ENCODE peak calls at places on chromosomes 16 and 17, in ten cellular contexts. V is right atrium auricular region; O is sigmoid colon; M is mucosa of descending colon; E is trophoblast cell; F is Peyer's patch; H is OCI-LY7; D is effector memory CD4-positive, alpha-beta T cell; B is ovary; U is PC-9. K is an unnamed sample. For H3K36me3, the result is how much of the 10 kb centered on the place peaks cover.

GRCh38 chr17:6768447-6768846 is 7.6 kb upstream of the FBXO39 start:
- DNase-seq in V (no peak), O (no peak), M (no peak), E (no peak), F (no peak), H (no peak), D (no peak), B (no peak), U (peak), K (no peak)

GRCh38 chr17:66165537-66166123 is 26.3 kb downstream of the CEP112 start:
- DNase-seq in V (no peak), O (no peak), M (peak), E (peak), F (no peak), H (peak), D (no peak), B (no peak), U (no peak), K (peak)

GRCh38 chr16:54927125-54928015 is 3.3 kb upstream of the IRX5 start:
- DNase-seq in V (no peak), O (no peak), M (no peak), E (no peak), F (no peak), H (peak), D (no peak), B (no peak), U (peak), K (peak)

GRCh38 chr17:57609878-57610270 is 135.2 kb downstream of the CCDC182 start:
- DNase-seq in V (no peak), O (no peak), M (no peak), E (peak), F (no peak), H (no peak), D (no peak), B (no peak), U (no peak), K (no peak)

GRCh38 chr17:79795795-79796569 is 895 bp downstream of the CBX8 start:
- DNase-seq in V (no peak), O (no peak), M (no peak), E (peak), F (no peak), H (peak), D (no peak), B (no peak), U (no peak), K (no peak)

GRCh38 chr17:41812176-41813038 is at the start of gene FKBP10:
- DNase-seq in V (no peak), O (peak), M (peak), E (peak), F (peak), H (peak), D (no peak), B (peak), U (peak), K (peak)

GRCh38 chr16:70421473-70422311 is 17.2 kb downstream of the ST3GAL2 start:
- DNase-seq in V (no peak), O (no peak), M (no peak), E (no peak), F (no peak), H (no peak), D (no peak), B (no peak), U (no peak), K (no peak)

GRCh38 chr16:27515874-27516353 is 33.8 kb downstream of the GTF3C1 start:
- DNase-seq in V (no peak), O (no peak), M (peak), E (no peak), F (no peak), H (peak), D (no peak), B (no peak), U (no peak), K (peak)

GRCh38 chr17:7056386-7056785 is 12.5 kb upstream of the SLC16A11 start:
- DNase-seq in V (no peak), O (no peak), M (no peak), E (no peak), F (no peak), H (no peak), D (no peak), B (no peak), U (peak), K (no peak)

GRCh38 chr16:30980434-30980833 is 4.6 kb upstream of the HSD3B7 start:
- DNase-seq in V (no peak), O (no peak), M (no peak), E (no peak), F (no peak), H (no peak), D (no peak), B (no peak), U (peak), K (no peak)

GRCh38 chr17:82640046-82640445 is 8.2 kb downstream of the WDR45B start:
- DNase-seq in V (no peak), O (no peak), M (no peak), E (no peak), F (no peak), H (no peak), D (no peak), B (no peak), U (no peak), K (no peak)

GRCh38 chr17:40309031-40309937 is at the start of gene RARA:
- DNase-seq in V (no peak), O (peak), M (peak), E (no peak), F (peak), H (peak), D (no peak), B (peak), U (peak), K (peak)

GRCh38 chr17:46770818-46771600 is 47.5 kb downstream of the WNT3 start:
- DNase-seq in V (no peak), O (no peak), M (peak), E (peak), F (peak), H (peak), D (no peak), B (no peak), U (peak), K (peak)

GRCh38 chr17:71284032-71284755 is 836.6 kb upstream of the SOX9 start:
- DNase-seq in V (no peak), O (no peak), M (no peak), E (no peak), F (no peak), H (no peak), D (no peak), B (no peak), U (no peak), K (no peak)

GRCh38 chr17:50314456-50315011 is 31.4 kb upstream of the XYLT2 start:
- DNase-seq in V (no peak), O (no peak), M (no peak), E (no peak), F (no peak), H (no peak), D (no peak), B (no peak), U (no peak), K (no peak)
- H3K36me3 ChIP-seq in V (under half), O (under half), M (under half), E (under half), F (under half), H (under half), D (under half), B (under half), U (under half), K (under half)

DNA sequence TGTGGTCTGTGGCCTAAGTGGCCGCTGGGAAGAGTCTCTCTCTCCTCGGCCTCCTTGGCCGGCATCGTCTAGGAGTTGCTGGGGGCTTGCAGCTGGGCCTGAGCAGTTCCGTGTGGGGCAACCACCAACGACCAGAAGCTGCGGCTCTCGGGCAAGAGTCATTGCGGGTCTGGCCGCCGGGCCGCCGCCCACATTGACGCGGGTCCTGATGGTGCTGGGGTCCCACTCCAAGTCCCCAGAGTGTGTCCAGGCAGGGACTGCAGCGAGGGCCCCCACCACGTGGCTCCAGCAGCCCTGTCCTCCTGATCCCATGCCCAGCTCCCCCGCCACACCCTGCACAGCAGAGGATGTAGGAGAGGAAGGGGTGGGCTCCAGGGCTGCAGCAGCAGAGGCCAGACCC is 30.9 kb downstream of the UNKL start:
- DNase-seq in V (no peak), O (no peak), M (no peak), E (no peak), F (no peak), H (no peak), D (no peak), B (no peak), U (no peak), K (no peak)
- H3K36me3 ChIP-seq in V (under half), O (under half), M (under half), E (under half), F (under half), H (under half), D (under half), B (under half), U (under half), K (under half)

DNA sequence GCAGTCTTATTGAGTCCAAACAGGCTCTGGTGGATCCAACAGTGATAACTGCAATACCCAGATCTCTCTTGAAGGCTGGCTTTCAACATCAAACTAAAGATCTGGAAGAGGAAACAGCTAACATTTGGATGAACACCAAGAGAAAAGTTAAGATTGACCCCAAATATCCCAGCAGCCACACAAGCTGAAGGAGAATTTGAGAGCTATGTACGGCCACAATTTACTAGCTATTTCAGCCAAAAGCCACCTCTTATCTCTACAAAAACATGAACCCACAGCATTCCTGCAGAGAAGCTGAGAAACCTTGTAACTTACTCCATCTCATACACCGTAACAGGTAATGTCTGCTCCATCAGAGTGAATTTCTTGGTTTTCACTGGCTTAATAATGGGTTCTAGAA is 14.3 kb downstream of the EFTUD2 start:
- DNase-seq in V (no peak), O (no peak), M (no peak), E (no peak), F (no peak), H (no peak), D (no peak), B (no peak), U (no peak), K (no peak)
- H3K36me3 ChIP-seq in V (half or more), O (half or more), M (under half), E (under half), F (under half), H (half or more), D (half or more), B (under half), U (under half), K (half or more)

GRCh38 chr16:86872126-86872525 is 293.8 kb downstream of the FOXL1 start:
- DNase-seq in V (no peak), O (peak), M (no peak), E (no peak), F (no peak), H (no peak), D (no peak), B (no peak), U (no peak), K (no peak)
- H3K36me3 ChIP-seq in V (under half), O (under half), M (under half), E (under half), F (under half), H (under half), D (under half), B (under half), U (under half), K (under half)

GRCh38 chr16:71912483-71912882 is 17.2 kb downstream of the IST1 start:
- DNase-seq in V (no peak), O (no peak), M (no peak), E (no peak), F (no peak), H (no peak), D (no peak), B (no peak), U (no peak), K (no peak)
- H3K36me3 ChIP-seq in V (under half), O (under half), M (under half), E (under half), F (under half), H (half or more), D (under half), B (under half), U (under half), K (under half)